ENCODE peak calls at places on chromosomes 16 and 17, in five cellular contexts. B, R, X, J and Z are unnamed samples.

GRCh38 chr16:259226-259625 is 16.5 kb downstream of the RGS11 start:
- DNase-seq in B (no peak), X (no peak), R (no peak), J (no peak), Z (peak)

GRCh38 chr17:8189041-8189710 is 804 bp downstream of the BORCS6 start:
- DNase-seq in R (no peak), X (no peak), B (no peak), J (no peak), Z (no peak)

GRCh38 chr16:53081032-53081424 is 26.2 kb downstream of the CHD9 start:
- DNase-seq in X (no peak), B (no peak), R (no peak), J (no peak), Z (no peak)

GRCh38 chr17:17837380-17837821 is 615 bp upstream of the SREBF1 start:
- DNase-seq in B (peak), R (peak), X (peak), J (no peak), Z (no peak)

GRCh38 chr16:11313493-11314308 is 31.6 kb upstream of the RMI2 start:
- DNase-seq in B (no peak), J (no peak), X (no peak), R (no peak), Z (no peak)

GRCh38 chr17:12928736-12929135 is 89.1 kb downstream of the ELAC2 start:
- DNase-seq in J (no peak), R (peak), B (peak), X (peak), Z (no peak)

GRCh38 chr17:69428252-69428980 is 13.9 kb downstream of the MAP2K6 start:
- DNase-seq in X (no peak), B (no peak), J (no peak), R (no peak), Z (no peak)

GRCh38 chr16:81707411-81708321 is 71.4 kb upstream of the PLCG2 start:
- DNase-seq in B (no peak), J (no peak), R (peak), X (no peak), Z (no peak)

GRCh38 chr17:50604470-50604869 is 30.2 kb upstream of the ABCC3 start:
- DNase-seq in X (peak), J (no peak), R (no peak), B (no peak), Z (no peak)

GRCh38 chr16:57134982-57135381 is 42.6 kb downstream of the CPNE2 start:
- DNase-seq in R (no peak), J (no peak), X (no peak), B (no peak), Z (no peak)

GRCh38 chr16:79415983-79416641 is 184.4 kb downstream of the MAF start:
- DNase-seq in X (no peak), B (no peak), R (no peak), J (no peak), Z (no peak)

GRCh38 chr16:78684040-78684611 is 584.7 kb downstream of the WWOX start:
- DNase-seq in J (no peak), X (no peak), B (peak), R (peak), Z (no peak)

GRCh38 chr17:60823520-60823919 is 145.9 kb downstream of the BCAS3 start:
- DNase-seq in J (no peak), R (no peak), X (no peak), B (no peak), Z (no peak)

GRCh38 chr17:50688168-50688719 is 19.5 kb downstream of the ANKRD40 start:
- DNase-seq in J (no peak), R (no peak), B (no peak), X (no peak), Z (no peak)

GRCh38 chr16:85988723-85989313 is 89.9 kb downstream of the IRF8 start:
- DNase-seq in J (peak), B (no peak), X (no peak), R (no peak), Z (no peak)

GRCh38 chr17:78132086-78132676 is 1.6 kb downstream of the TMC8 start:
- DNase-seq in J (no peak), R (no peak), B (no peak), X (peak), Z (peak)

GRCh38 chr16:87856796-87857228 is 12.5 kb downstream of the SLC7A5 start:
- DNase-seq in X (no peak), B (peak), J (no peak), R (peak), Z (no peak)

GRCh38 chr17:7862692-7863437 is 5.1 kb downstream of the CYB5D1 start:
- DNase-seq in B (peak), X (peak), J (no peak), R (peak), Z (peak)

GRCh38 chr16:70476272-70477020 is 22.1 kb downstream of the FCSK start:
- DNase-seq in X (no peak), J (peak), B (no peak), R (no peak), Z (no peak)

GRCh38 chr17:36144981-36145729 is 31.3 kb downstream of the TBC1D3B start:
- DNase-seq in J (no peak), R (no peak), X (no peak), B (no peak), Z (no peak)

GRCh38 chr16:31352344-31353115 is 2.4 kb upstream of the ITGAX start:
- DNase-seq in J (no peak), X (no peak), R (no peak), B (no peak), Z (no peak)

GRCh38 chr17:4833941-4834501 is 881 bp downstream of the MINK1 start:
- DNase-seq in B (peak), J (no peak), R (peak), X (peak), Z (no peak)

GRCh38 chr17:2982854-2983636 is 80.4 kb downstream of the OR1D5 start:
- DNase-seq in R (peak), J (no peak), B (no peak), X (no peak), Z (peak)

GRCh38 chr17:18217412-18218015 is 7.9 kb upstream of the LLGL1 start:
- DNase-seq in R (peak), B (peak), J (peak), X (peak), Z (peak)

GRCh38 chr17:28188841-28189263 is 130.1 kb upstream of the TMEM97 start:
- DNase-seq in J (no peak), B (no peak), X (no peak), R (no peak), Z (peak)

GRCh38 chr17:76710863-76711611 is at the start of gene MXRA7:
- DNase-seq in J (no peak), R (peak), B (no peak), X (peak), Z (peak)

GRCh38 chr17:35170968-35171771 is 23.0 kb downstream of the SLC35G3 start:
- DNase-seq in B (no peak), X (no peak), J (no peak), R (peak), Z (no peak)

GRCh38 chr17:78458091-78458490 is 79.6 kb downstream of the PGS1 start:
- DNase-seq in B (no peak), X (no peak), J (no peak), R (no peak), Z (no peak)

GRCh38 chr17:2262146-2262587 is 41.4 kb downstream of the SMG6 start:
- DNase-seq in R (peak), X (no peak), B (no peak), J (no peak), Z (no peak)

DNA sequence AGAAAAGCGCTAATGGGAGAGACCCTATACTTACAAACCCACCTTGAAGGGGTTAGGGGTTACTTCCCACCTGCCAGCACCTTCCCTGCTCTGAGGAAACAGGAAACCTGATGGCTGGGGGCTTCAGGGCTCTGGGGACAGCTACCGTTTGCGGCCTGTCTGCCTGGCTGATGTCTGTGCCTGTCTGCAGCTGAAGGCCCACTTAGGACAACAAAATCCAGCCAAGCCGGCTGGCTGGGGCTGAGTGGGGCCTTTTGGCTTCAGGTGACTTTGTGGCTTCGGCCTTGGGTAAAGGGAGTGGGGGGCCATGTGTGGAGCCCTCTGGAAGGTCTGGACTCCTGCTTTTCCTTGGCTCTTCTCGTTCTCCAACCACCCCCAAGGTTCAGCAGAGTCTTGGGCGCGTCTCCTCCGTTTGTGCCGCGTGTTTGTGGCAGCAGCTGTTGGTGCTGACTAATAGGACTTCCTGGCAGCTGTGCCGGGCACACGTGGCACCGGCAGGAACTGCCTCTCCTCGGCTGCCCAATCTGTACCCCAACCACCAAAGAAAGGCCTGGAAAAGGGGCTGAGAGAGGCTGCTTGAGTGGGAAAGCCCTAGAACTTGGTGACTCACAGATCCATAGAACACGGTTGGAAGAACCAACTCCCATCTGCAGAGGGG is 186.7 kb downstream of the MSI2 start:
- DNase-seq in J (no peak), B (no peak), X (no peak), R (peak), Z (no peak)
- TF ChIP-seq JUNB in J (no peak), B (no peak), X (no peak), R (no peak), Z (no peak)

GRCh38 chr16:69073181-69073669 is 32.2 kb upstream of the HAS3 start:
- DNase-seq in R (peak), X (no peak), B (peak), J (no peak), Z (no peak)
- TF ChIP-seq JUNB in R (peak), X (no peak), B (no peak), J (no peak), Z (no peak)

GRCh38 chr17:63378411-63379076 is 67.6 kb downstream of the CYB561 start:
- DNase-seq in B (no peak), X (no peak), J (no peak), R (no peak), Z (no peak)
- TF ChIP-seq JUNB in B (no peak), X (no peak), J (no peak), R (no peak), Z (no peak)

GRCh38 chr16:19066988-19067348 is 446 bp upstream of the COQ7 start:
- DNase-seq in J (no peak), X (no peak), B (no peak), R (no peak), Z (no peak)

GRCh38 chr16:19067349-19068236 is at the start of gene COQ7:
- DNase-seq in X (peak), B (peak), J (peak), R (peak), Z (peak)

GRCh38 chr16:19071811-19072777 is 4.7 kb downstream of the COQ7 start:
- DNase-seq in J (no peak), B (peak), X (peak), R (peak), Z (peak)

GRCh38 chr16:19073344-19073743 is 5.9 kb downstream of the COQ7 start:
- DNase-seq in B (no peak), J (no peak), X (no peak), R (no peak), Z (no peak)

GRCh38 chr16:19068237-19068815 is 912 bp downstream of the COQ7 start:
- DNase-seq in R (no peak), X (no peak), B (no peak), J (no peak), Z (no peak)
- TF ChIP-seq JUNB in R (no peak), X (no peak), B (no peak), J (no peak), Z (no peak)

GRCh38 chr16:15948532-15949209 is 745 bp upstream of the ABCC1 start:
- DNase-seq in J (no peak), R (no peak), B (peak), X (no peak), Z (no peak)
- TF ChIP-seq JUNB in J (no peak), R (no peak), B (no peak), X (no peak), Z (no peak)

DNA sequence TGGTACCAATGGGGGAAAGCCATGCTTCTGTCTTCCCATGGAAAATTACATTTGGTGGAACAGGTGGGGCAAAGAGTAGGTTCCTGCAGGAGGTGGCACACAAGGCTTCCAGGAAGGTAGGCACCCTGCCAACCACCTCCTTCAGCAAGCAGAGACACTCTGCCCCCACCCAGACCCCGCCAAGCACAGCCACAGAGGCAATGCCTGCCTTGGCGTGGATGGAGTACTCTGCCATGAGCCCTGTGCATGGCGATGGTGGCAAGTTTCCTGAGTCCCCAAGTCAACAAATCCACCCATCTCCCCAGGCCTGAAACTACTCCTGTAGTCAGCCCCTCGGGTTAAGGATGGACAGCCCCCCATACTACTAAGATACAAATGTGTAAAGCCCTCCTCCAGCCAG is 119.2 kb upstream of the GNAO1 start:
- DNase-seq in B (no peak), X (no peak), J (no peak), R (no peak), Z (no peak)
- TF ChIP-seq JUNB in B (no peak), X (no peak), J (no peak), R (no peak), Z (no peak)

GRCh38 chr17:10192963-10193362 is 5.4 kb downstream of the GAS7 start:
- DNase-seq in X (no peak), R (no peak), B (no peak), J (no peak), Z (no peak)
- TF ChIP-seq JUNB in X (no peak), R (no peak), B (no peak), J (no peak), Z (no peak)

DNA sequence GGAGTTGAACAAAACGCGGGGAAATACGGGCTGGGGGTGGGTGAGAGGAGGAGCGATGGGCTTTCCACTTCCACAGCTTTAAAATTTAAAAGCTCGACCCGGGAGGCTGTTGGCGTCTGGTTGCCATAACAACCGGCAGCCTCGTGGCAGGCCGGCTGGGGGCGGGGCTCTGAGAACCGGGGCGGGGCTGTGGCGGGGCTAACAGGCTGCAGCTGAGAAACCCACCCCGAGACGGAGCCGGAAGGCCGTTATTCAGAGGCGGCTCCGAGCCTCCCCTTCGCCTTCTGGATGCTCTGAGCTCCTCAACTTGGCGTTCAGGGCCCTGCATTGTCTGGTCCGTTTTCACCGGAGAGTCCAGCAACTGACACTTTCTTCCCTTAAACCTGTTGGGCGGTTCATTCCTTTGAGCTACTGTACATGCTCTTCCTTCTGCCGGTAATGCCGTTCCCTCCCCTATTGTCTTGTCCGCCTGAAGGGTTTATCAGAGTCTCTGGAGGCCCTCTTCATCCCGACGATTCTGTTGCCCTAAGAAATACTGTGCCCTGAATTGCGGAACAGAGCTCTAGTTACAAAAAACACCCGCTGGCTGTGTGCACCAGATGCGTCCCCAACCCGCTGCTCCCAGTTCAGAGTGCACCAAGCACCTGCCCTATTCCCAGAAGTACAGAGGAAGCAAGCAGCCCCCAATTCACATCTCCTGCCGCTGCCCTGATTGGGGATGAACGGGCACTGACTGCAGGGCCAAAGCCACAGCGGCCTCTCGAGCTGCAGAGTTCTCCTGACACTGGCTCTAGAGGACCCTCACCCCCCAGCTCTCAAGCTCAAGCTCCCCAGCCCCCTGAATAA is 616 bp downstream of the DNAAF8 start:
- DNase-seq in J (no peak), X (peak), B (peak), R (peak), Z (peak)
- TF ChIP-seq JUNB in J (no peak), X (no peak), B (no peak), R (no peak), Z (no peak)

GRCh38 chr17:51805220-51805619 is 353.3 kb downstream of the CA10 start:
- DNase-seq in B (no peak), J (no peak), R (no peak), X (no peak), Z (no peak)

GRCh38 chr17:51802544-51802943 is 356.0 kb downstream of the CA10 start:
- DNase-seq in R (no peak), B (no peak), X (no peak), J (no peak), Z (no peak)

GRCh38 chr17:51805765-51806164 is 352.7 kb downstream of the CA10 start:
- DNase-seq in X (no peak), B (no peak), R (no peak), J (no peak), Z (no peak)

GRCh38 chr17:51801626-51802025 is 356.9 kb downstream of the CA10 start:
- DNase-seq in B (no peak), R (no peak), J (no peak), X (no peak), Z (no peak)

GRCh38 chr17:51803161-51803560 is 355.4 kb downstream of the CA10 start:
- DNase-seq in B (no peak), X (peak), R (no peak), J (no peak), Z (no peak)
- TF ChIP-seq JUNB in B (no peak), X (no peak), R (no peak), J (no peak), Z (no peak)

DNA sequence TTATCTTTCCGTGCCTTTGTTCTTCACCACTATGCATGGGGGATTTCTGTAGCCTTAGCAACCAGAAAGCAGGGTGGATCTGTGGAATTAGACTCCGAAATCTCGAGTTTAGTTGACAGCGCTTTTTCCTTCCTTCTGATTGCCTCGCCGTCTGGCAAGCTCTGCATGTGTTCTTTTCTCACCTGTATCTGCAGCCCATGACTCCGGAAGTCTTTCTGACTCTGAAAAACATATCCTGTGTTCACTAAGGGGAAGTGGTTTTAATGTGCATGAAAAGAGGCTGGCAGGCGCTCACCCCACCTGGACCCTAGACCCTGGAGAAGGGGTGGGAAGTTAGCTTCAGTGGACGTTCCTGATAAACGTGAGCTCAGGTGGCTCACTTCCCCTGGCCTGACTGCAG is 158.5 kb downstream of the RPTOR start:
- DNase-seq in J (no peak), X (no peak), R (no peak), B (no peak), Z (no peak)
- TF ChIP-seq JUNB in J (no peak), X (no peak), R (no peak), B (no peak), Z (no peak)